ENCODE peak calls at places on chromosomes 7 and 10, in eight cellular contexts. One of them, this sample, is unnamed.

GRCh38 chr10:101060951-101061813 is 607 bp upstream of the KAZALD1 start:
- DNase-seq in fibroblast of lung: peak; percentile 94
- DNase-seq in fibroblast of mammary gland: peak; percentile 86
- DNase-seq in HL-60: peak; percentile 83
- DNase-seq in endodermal cell: peak; percentile 98
- DNase-seq in mucosa of descending colon: peak; percentile 99
- DNase-seq in fibroblast of pulmonary artery: peak; percentile 92
- DNase-seq in IMR-90: peak; percentile 91
- DNase-seq in this sample: no peak

GRCh38 chr7:48090095-48090805 is 1.2 kb downstream of the UPP1 start:
- DNase-seq in fibroblast of lung: peak; percentile 29
- DNase-seq in fibroblast of mammary gland: peak; percentile 28
- DNase-seq in HL-60: no peak
- DNase-seq in endodermal cell: peak; percentile 72
- DNase-seq in mucosa of descending colon: no peak
- DNase-seq in fibroblast of pulmonary artery: peak; percentile 51
- DNase-seq in IMR-90: peak; percentile 34
- DNase-seq in this sample: no peak

GRCh38 chr10:7184660-7185366 is 226.0 kb downstream of the SFMBT2 start:
- DNase-seq in fibroblast of lung: no peak
- DNase-seq in fibroblast of mammary gland: no peak
- DNase-seq in HL-60: no peak
- DNase-seq in endodermal cell: no peak
- DNase-seq in mucosa of descending colon: no peak
- DNase-seq in fibroblast of pulmonary artery: no peak
- DNase-seq in IMR-90: no peak
- DNase-seq in this sample: peak; percentile 18

GRCh38 chr7:115476666-115477065 is 553.9 kb downstream of the TFEC start:
- DNase-seq in fibroblast of lung: no peak
- DNase-seq in fibroblast of mammary gland: no peak
- DNase-seq in HL-60: no peak
- DNase-seq in endodermal cell: peak; percentile 60
- DNase-seq in mucosa of descending colon: peak; percentile 4
- DNase-seq in fibroblast of pulmonary artery: no peak
- DNase-seq in IMR-90: no peak
- DNase-seq in this sample: no peak

GRCh38 chr7:137751361-137752009 is 95.3 kb downstream of the DGKI start:
- DNase-seq in fibroblast of lung: no peak
- DNase-seq in fibroblast of mammary gland: no peak
- DNase-seq in HL-60: no peak
- DNase-seq in endodermal cell: no peak
- DNase-seq in mucosa of descending colon: no peak
- DNase-seq in fibroblast of pulmonary artery: no peak
- DNase-seq in IMR-90: no peak
- DNase-seq in this sample: no peak

GRCh38 chr7:105014725-105015630 is 973 bp downstream of the KMT2E start:
- DNase-seq in fibroblast of lung: peak; percentile 51
- DNase-seq in fibroblast of mammary gland: peak; percentile 54
- DNase-seq in HL-60: no peak
- DNase-seq in endodermal cell: peak; percentile 74
- DNase-seq in mucosa of descending colon: peak; percentile 80
- DNase-seq in fibroblast of pulmonary artery: peak; percentile 46
- DNase-seq in IMR-90: peak; percentile 34
- DNase-seq in this sample: no peak

GRCh38 chr10:132467464-132468149 is 70.0 kb upstream of the INPP5A start:
- DNase-seq in fibroblast of lung: no peak
- DNase-seq in fibroblast of mammary gland: no peak
- DNase-seq in HL-60: no peak
- DNase-seq in endodermal cell: no peak
- DNase-seq in mucosa of descending colon: peak; percentile 61
- DNase-seq in fibroblast of pulmonary artery: no peak
- DNase-seq in IMR-90: no peak
- DNase-seq in this sample: no peak

GRCh38 chr10:125061557-125062243 is 98.7 kb downstream of the CTBP2 start:
- DNase-seq in fibroblast of lung: no peak
- DNase-seq in fibroblast of mammary gland: no peak
- DNase-seq in HL-60: peak; percentile 21
- DNase-seq in endodermal cell: no peak
- DNase-seq in mucosa of descending colon: no peak
- DNase-seq in fibroblast of pulmonary artery: no peak
- DNase-seq in IMR-90: no peak
- DNase-seq in this sample: no peak

GRCh38 chr10:70843333-70843732 is 27.6 kb downstream of the SGPL1 start:
- DNase-seq in fibroblast of lung: no peak
- DNase-seq in fibroblast of mammary gland: no peak
- DNase-seq in HL-60: no peak
- DNase-seq in endodermal cell: no peak
- DNase-seq in mucosa of descending colon: no peak
- DNase-seq in fibroblast of pulmonary artery: no peak
- DNase-seq in IMR-90: no peak
- DNase-seq in this sample: no peak

GRCh38 chr7:65983965-65984654 is 2.1 kb upstream of the GUSB start:
- DNase-seq in fibroblast of lung: no peak
- DNase-seq in fibroblast of mammary gland: no peak
- DNase-seq in HL-60: no peak
- DNase-seq in endodermal cell: no peak
- DNase-seq in mucosa of descending colon: peak; percentile 13
- DNase-seq in fibroblast of pulmonary artery: no peak
- DNase-seq in IMR-90: no peak
- DNase-seq in this sample: no peak

GRCh38 chr7:80856769-80857168 is 62.1 kb downstream of the SEMA3C start:
- DNase-seq in fibroblast of lung: no peak
- DNase-seq in fibroblast of mammary gland: no peak
- DNase-seq in HL-60: no peak
- DNase-seq in endodermal cell: no peak
- DNase-seq in mucosa of descending colon: no peak
- DNase-seq in fibroblast of pulmonary artery: no peak
- DNase-seq in IMR-90: no peak
- DNase-seq in this sample: no peak

GRCh38 chr7:38232475-38233366 is 40.7 kb downstream of the TARP start:
- DNase-seq in fibroblast of lung: no peak
- DNase-seq in fibroblast of mammary gland: peak; percentile 11
- DNase-seq in HL-60: peak; percentile 77
- DNase-seq in endodermal cell: no peak
- DNase-seq in mucosa of descending colon: peak; percentile 45
- DNase-seq in fibroblast of pulmonary artery: no peak
- DNase-seq in IMR-90: peak; percentile 10
- DNase-seq in this sample: no peak

GRCh38 chr7:29920491-29920890 is 69.1 kb downstream of the SCRN1 start:
- DNase-seq in fibroblast of lung: no peak
- DNase-seq in fibroblast of mammary gland: no peak
- DNase-seq in HL-60: no peak
- DNase-seq in endodermal cell: no peak
- DNase-seq in mucosa of descending colon: no peak
- DNase-seq in fibroblast of pulmonary artery: no peak
- DNase-seq in IMR-90: no peak
- DNase-seq in this sample: no peak

GRCh38 chr10:117462816-117463544 is 79.6 kb upstream of the EMX2 start:
- DNase-seq in fibroblast of lung: no peak
- DNase-seq in fibroblast of mammary gland: no peak
- DNase-seq in HL-60: no peak
- DNase-seq in endodermal cell: no peak
- DNase-seq in mucosa of descending colon: no peak
- DNase-seq in fibroblast of pulmonary artery: no peak
- DNase-seq in IMR-90: no peak
- DNase-seq in this sample: no peak

GRCh38 chr10:35210961-35211360 is 84.3 kb downstream of the CREM start:
- DNase-seq in fibroblast of lung: no peak
- DNase-seq in fibroblast of mammary gland: no peak
- DNase-seq in HL-60: no peak
- DNase-seq in endodermal cell: peak; percentile 49
- DNase-seq in mucosa of descending colon: no peak
- DNase-seq in fibroblast of pulmonary artery: no peak
- DNase-seq in IMR-90: no peak
- DNase-seq in this sample: no peak

GRCh38 chr7:25847331-25848070 is 304.5 kb upstream of the NFE2L3 start:
- DNase-seq in fibroblast of lung: peak; percentile 60
- DNase-seq in fibroblast of mammary gland: peak; percentile 63
- DNase-seq in HL-60: no peak
- DNase-seq in endodermal cell: no peak
- DNase-seq in mucosa of descending colon: no peak
- DNase-seq in fibroblast of pulmonary artery: peak; percentile 49
- DNase-seq in IMR-90: peak; percentile 33
- DNase-seq in this sample: no peak

GRCh38 chr7:123004931-123005330 is 9.4 kb upstream of the TAS2R16 start:
- DNase-seq in fibroblast of lung: no peak
- DNase-seq in fibroblast of mammary gland: peak; percentile 11
- DNase-seq in HL-60: no peak
- DNase-seq in endodermal cell: no peak
- DNase-seq in mucosa of descending colon: no peak
- DNase-seq in fibroblast of pulmonary artery: peak; percentile 21
- DNase-seq in IMR-90: no peak
- DNase-seq in this sample: no peak

DNA sequence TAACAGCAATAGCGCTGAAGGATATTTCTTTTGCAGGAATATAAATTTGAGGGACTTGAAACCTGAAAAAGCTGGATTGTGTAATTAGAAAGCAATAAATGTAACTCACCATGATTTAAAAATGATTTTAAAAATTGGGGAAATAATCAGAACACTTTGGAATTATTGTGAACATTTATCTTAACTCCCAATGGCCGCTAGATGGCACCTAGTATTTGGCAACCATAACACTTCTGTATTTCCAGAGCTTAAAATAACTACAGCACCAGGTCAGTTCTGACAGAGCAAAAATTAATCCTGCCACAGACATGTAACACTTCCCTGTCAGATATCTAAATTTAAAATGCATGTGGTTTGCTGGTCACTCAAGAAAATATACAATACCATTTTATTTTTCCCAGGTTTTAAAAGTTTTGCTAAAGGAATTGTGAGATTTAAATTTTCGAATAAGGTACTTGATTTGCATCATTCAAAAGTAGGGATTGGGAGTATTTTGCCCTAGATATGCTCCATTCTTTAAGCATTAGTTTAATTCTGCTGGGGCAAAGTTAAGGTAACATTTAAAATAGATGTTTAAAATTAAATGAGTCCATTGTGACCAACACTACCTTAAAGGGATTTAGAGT is 144.5 kb downstream of the PPP1R3A start:
- DNase-seq in fibroblast of lung: peak; percentile 69
- DNase-seq in fibroblast of mammary gland: peak; percentile 51
- DNase-seq in HL-60: no peak
- DNase-seq in endodermal cell: no peak
- DNase-seq in mucosa of descending colon: peak; percentile 36
- DNase-seq in fibroblast of pulmonary artery: peak; percentile 66
- DNase-seq in IMR-90: peak; percentile 62
- DNase-seq in this sample: peak; percentile 27
- TF ChIP-seq CTCF in fibroblast of lung: peak; percentile 75
- TF ChIP-seq CTCF in fibroblast of mammary gland: peak; percentile 64
- TF ChIP-seq CTCF in HL-60: peak; percentile 58
- TF ChIP-seq CTCF in endodermal cell: peak; percentile 80
- TF ChIP-seq CTCF in mucosa of descending colon: no peak
- TF ChIP-seq CTCF in fibroblast of pulmonary artery: peak; percentile 75
- TF ChIP-seq CTCF in IMR-90: peak; percentile 69
- TF ChIP-seq CTCF in this sample: peak; percentile 61

GRCh38 chr7:135759537-135759936 is 10.9 kb upstream of the FAM180A start:
- DNase-seq in fibroblast of lung: no peak
- DNase-seq in fibroblast of mammary gland: no peak
- DNase-seq in HL-60: no peak
- DNase-seq in endodermal cell: no peak
- DNase-seq in mucosa of descending colon: no peak
- DNase-seq in fibroblast of pulmonary artery: no peak
- DNase-seq in IMR-90: no peak
- DNase-seq in this sample: no peak

GRCh38 chr7:135755351-135755753 is 6.7 kb upstream of the FAM180A start:
- DNase-seq in fibroblast of lung: no peak
- DNase-seq in fibroblast of mammary gland: no peak
- DNase-seq in HL-60: no peak
- DNase-seq in endodermal cell: no peak
- DNase-seq in mucosa of descending colon: no peak
- DNase-seq in fibroblast of pulmonary artery: no peak
- DNase-seq in IMR-90: no peak
- DNase-seq in this sample: no peak

GRCh38 chr7:135758531-135758932 is 9.9 kb upstream of the FAM180A start:
- DNase-seq in fibroblast of lung: peak; percentile 39
- DNase-seq in fibroblast of mammary gland: peak; percentile 63
- DNase-seq in HL-60: no peak
- DNase-seq in endodermal cell: peak; percentile 59
- DNase-seq in mucosa of descending colon: no peak
- DNase-seq in fibroblast of pulmonary artery: peak; percentile 77
- DNase-seq in IMR-90: peak; percentile 34
- DNase-seq in this sample: no peak

GRCh38 chr7:135756191-135756590 is 7.6 kb upstream of the FAM180A start:
- DNase-seq in fibroblast of lung: no peak
- DNase-seq in fibroblast of mammary gland: no peak
- DNase-seq in HL-60: no peak
- DNase-seq in endodermal cell: no peak
- DNase-seq in mucosa of descending colon: no peak
- DNase-seq in fibroblast of pulmonary artery: no peak
- DNase-seq in IMR-90: no peak
- DNase-seq in this sample: no peak

GRCh38 chr7:135757719-135758411 is 9.3 kb upstream of the FAM180A start:
- DNase-seq in fibroblast of lung: peak; percentile 52
- DNase-seq in fibroblast of mammary gland: peak; percentile 75
- DNase-seq in HL-60: no peak
- DNase-seq in endodermal cell: no peak
- DNase-seq in mucosa of descending colon: no peak
- DNase-seq in fibroblast of pulmonary artery: peak; percentile 91
- DNase-seq in IMR-90: peak; percentile 54
- DNase-seq in this sample: no peak
- H3K4me3 ChIP-seq in fibroblast of lung: peak overlapping the region; percentile 8
- H3K4me3 ChIP-seq in fibroblast of mammary gland: peak overlapping the region; percentile 22
- H3K4me3 ChIP-seq in HL-60: no peak overlapping the region
- H3K4me3 ChIP-seq in endodermal cell: no peak overlapping the region
- H3K4me3 ChIP-seq in mucosa of descending colon: no peak overlapping the region
- H3K4me3 ChIP-seq in fibroblast of pulmonary artery: peak overlapping the region; percentile 43
- H3K4me3 ChIP-seq in IMR-90: no peak overlapping the region
- H3K4me3 ChIP-seq in this sample: no peak overlapping the region

GRCh38 chr7:108972009-108972408 is 402.3 kb downstream of the DNAJB9 start:
- DNase-seq in fibroblast of lung: no peak
- DNase-seq in fibroblast of mammary gland: no peak
- DNase-seq in HL-60: no peak
- DNase-seq in endodermal cell: no peak
- DNase-seq in mucosa of descending colon: no peak
- DNase-seq in fibroblast of pulmonary artery: peak; percentile 9
- DNase-seq in IMR-90: no peak
- DNase-seq in this sample: peak; percentile 84

DNA sequence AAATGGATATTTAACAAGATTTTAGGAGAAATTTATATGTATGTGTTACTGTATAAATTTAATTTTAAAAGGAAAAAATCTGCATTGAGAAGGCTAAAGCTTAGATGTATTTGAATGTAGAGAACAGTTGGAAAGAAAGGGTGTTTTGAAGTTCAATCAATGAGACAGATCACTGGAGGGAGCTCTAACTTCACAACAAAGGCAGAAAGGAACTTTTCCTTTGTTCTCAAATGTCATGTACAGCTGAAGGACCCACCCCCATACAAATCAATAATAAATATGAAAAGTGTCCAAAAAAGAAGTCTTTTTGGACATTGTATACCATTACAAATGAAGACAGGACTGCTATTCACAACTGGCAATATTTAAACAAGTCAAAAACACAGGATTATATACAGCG is 403.4 kb downstream of the DNAJB9 start:
- DNase-seq in fibroblast of lung: no peak
- DNase-seq in fibroblast of mammary gland: no peak
- DNase-seq in HL-60: no peak
- DNase-seq in endodermal cell: no peak
- DNase-seq in mucosa of descending colon: no peak
- DNase-seq in fibroblast of pulmonary artery: peak; percentile 5
- DNase-seq in IMR-90: no peak
- DNase-seq in this sample: no peak
- TF ChIP-seq CTCF in fibroblast of lung: no peak
- TF ChIP-seq CTCF in fibroblast of mammary gland: no peak
- TF ChIP-seq CTCF in HL-60: no peak
- TF ChIP-seq CTCF in endodermal cell: peak; percentile 75
- TF ChIP-seq CTCF in mucosa of descending colon: no peak
- TF ChIP-seq CTCF in fibroblast of pulmonary artery: peak; percentile 8
- TF ChIP-seq CTCF in IMR-90: no peak
- TF ChIP-seq CTCF in this sample: peak; percentile 61

GRCh38 chr10:73788864-73789658 is 3.7 kb downstream of the ZSWIM8 start:
- DNase-seq in fibroblast of lung: no peak
- DNase-seq in fibroblast of mammary gland: no peak
- DNase-seq in HL-60: no peak
- DNase-seq in endodermal cell: no peak
- DNase-seq in mucosa of descending colon: no peak
- DNase-seq in fibroblast of pulmonary artery: no peak
- DNase-seq in IMR-90: no peak
- DNase-seq in this sample: no peak
- H3K4me3 ChIP-seq in fibroblast of lung: no peak overlapping the region
- H3K4me3 ChIP-seq in fibroblast of mammary gland: no peak overlapping the region
- H3K4me3 ChIP-seq in HL-60: no peak overlapping the region
- H3K4me3 ChIP-seq in endodermal cell: no peak overlapping the region
- H3K4me3 ChIP-seq in mucosa of descending colon: no peak overlapping the region
- H3K4me3 ChIP-seq in fibroblast of pulmonary artery: no peak overlapping the region
- H3K4me3 ChIP-seq in IMR-90: no peak overlapping the region
- H3K4me3 ChIP-seq in this sample: no peak overlapping the region